ENCODE peak calls at places on chromosome 17, in eight cellular contexts. K is right lobe of liver, J is A549, T is suprapubic skin, U is stomach, V is tibial nerve, H is body of pancreas, O is Peyer's patch. A is an unnamed sample.

GRCh38 chr17:39667262-39668140 is 752 bp upstream of the PNMT start:
- DNase-seq in K (no peak), J (no peak), T (no peak), U (peak; percentile 57), V (no peak), H (peak; percentile 42), O (no peak), A (peak; percentile 33)

GRCh38 chr17:10171581-10171981 is 26.8 kb downstream of the GAS7 start:
- DNase-seq in K (no peak), J (no peak), T (no peak), U (no peak), V (no peak), H (no peak), O (no peak), A (no peak)

GRCh38 chr17:13597723-13598347 is 3.9 kb downstream of the HS3ST3A1 start:
- DNase-seq in K (no peak), J (peak; percentile 59), T (no peak), U (no peak), V (peak; percentile 18), H (no peak), O (no peak), A (peak; percentile 65)

GRCh38 chr17:42844761-42845555 is 578 bp downstream of the AOC2 start:
- DNase-seq in K (no peak), J (no peak), T (no peak), U (no peak), V (no peak), H (no peak), O (no peak), A (no peak)

GRCh38 chr17:78935419-78936323 is 10.5 kb upstream of the TIMP2 start:
- DNase-seq in K (no peak), J (peak; percentile 82), T (peak; percentile 91), U (peak; percentile 41), V (peak; percentile 77), H (peak; percentile 42), O (no peak), A (peak; percentile 73)

GRCh38 chr17:42895185-42895555 is 5.4 kb upstream of the G6PC1 start:
- DNase-seq in K (peak; percentile 68), J (peak; percentile 78), T (no peak), U (peak; percentile 72), V (peak; percentile 50), H (peak; percentile 90), O (no peak), A (peak; percentile 47)

GRCh38 chr17:77144227-77144626 is 3.5 kb downstream of the SEC14L1 start:
- DNase-seq in K (no peak), J (no peak), T (no peak), U (no peak), V (no peak), H (peak; percentile 48), O (no peak), A (no peak)

GRCh38 chr17:418421-418751 is 65.8 kb upstream of the RPH3AL start:
- DNase-seq in K (no peak), J (no peak), T (no peak), U (no peak), V (no peak), H (no peak), O (no peak), A (no peak)

GRCh38 chr17:48429638-48430586 is at the start of gene SKAP1:
- DNase-seq in K (peak; percentile 44), J (no peak), T (no peak), U (peak; percentile 49), V (no peak), H (peak; percentile 18), O (peak; percentile 58), A (no peak)

GRCh38 chr17:79691931-79692330 is 38.8 kb upstream of the ENPP7 start:
- DNase-seq in K (no peak), J (no peak), T (no peak), U (peak; percentile 37), V (peak; percentile 15), H (no peak), O (no peak), A (peak; percentile 60)

GRCh38 chr17:42679492-42680330 is 1.9 kb downstream of the CCR10 start:
- DNase-seq in K (peak; percentile 86), J (peak; percentile 92), T (no peak), U (peak; percentile 86), V (no peak), H (peak; percentile 85), O (peak; percentile 72), A (peak; percentile 79)

GRCh38 chr17:77470800-77471733 is 330.3 kb downstream of the SEC14L1 start:
- DNase-seq in K (no peak), J (peak; percentile 34), T (no peak), U (no peak), V (peak; percentile 48), H (no peak), O (no peak), A (no peak)

GRCh38 chr17:40793800-40794199 is 6.0 kb downstream of the KRT28 start:
- DNase-seq in K (no peak), J (no peak), T (no peak), U (no peak), V (no peak), H (no peak), O (no peak), A (no peak)

GRCh38 chr17:42387663-42388380 is 420 bp downstream of the STAT3 start:
- DNase-seq in K (peak; percentile 55), J (no peak), T (peak; percentile 82), U (peak; percentile 65), V (no peak), H (peak; percentile 72), O (peak; percentile 28), A (no peak)

GRCh38 chr17:81365601-81366585 is 29.4 kb upstream of the BAHCC1 start:
- DNase-seq in K (no peak), J (no peak), T (no peak), U (peak; percentile 95), V (no peak), H (peak; percentile 99), O (no peak), A (no peak)
- TF ChIP-seq POLR2A in K (no peak), J (no peak), T (no peak), U (no peak), V (no peak), H (peak; percentile 91), O (peak; percentile 69), A (no peak)

DNA sequence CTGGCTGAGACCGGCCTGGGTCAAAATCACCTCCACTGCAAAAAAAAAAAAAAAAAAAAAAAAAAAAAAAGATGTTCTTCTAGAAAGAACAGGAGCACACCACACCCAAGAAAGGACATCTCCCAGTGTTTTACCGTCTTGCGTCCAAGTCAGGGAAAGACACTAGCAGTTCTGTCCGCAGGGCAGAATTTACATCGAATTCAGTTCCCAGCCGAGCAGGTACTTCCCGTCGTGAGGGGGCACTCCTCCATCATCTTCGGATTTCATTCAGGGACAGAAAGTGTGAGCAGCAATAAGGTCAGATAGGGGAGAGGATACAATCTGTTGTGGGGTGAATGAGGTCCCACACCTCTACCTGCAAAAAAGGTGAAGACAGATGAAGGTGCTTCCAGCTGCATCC is 574.7 kb downstream of the KCNJ18 start:
- DNase-seq in K (no peak), J (no peak), T (peak; percentile 49), U (no peak), V (no peak), H (no peak), O (no peak), A (no peak)
- H3K9me3 ChIP-seq in K (peaks cover 5% of the 10 kb centered on the region), J (no peaks in the 10 kb centered on the region), T (peaks cover 4% of the 10 kb centered on the region), U (no peaks in the 10 kb centered on the region), V (no peaks in the 10 kb centered on the region), H (no peaks in the 10 kb centered on the region), O (no peaks in the 10 kb centered on the region), A (no peaks in the 10 kb centered on the region)

GRCh38 chr17:60676758-60677307 is 818 bp upstream of the BCAS3 start:
- DNase-seq in K (no peak), J (no peak), T (no peak), U (no peak), V (no peak), H (no peak), O (no peak), A (no peak)
- TF ChIP-seq POLR2A in K (no peak), J (peak; percentile 11), T (no peak), U (no peak), V (no peak), H (no peak), O (peak; percentile 72), A (no peak)

DNA sequence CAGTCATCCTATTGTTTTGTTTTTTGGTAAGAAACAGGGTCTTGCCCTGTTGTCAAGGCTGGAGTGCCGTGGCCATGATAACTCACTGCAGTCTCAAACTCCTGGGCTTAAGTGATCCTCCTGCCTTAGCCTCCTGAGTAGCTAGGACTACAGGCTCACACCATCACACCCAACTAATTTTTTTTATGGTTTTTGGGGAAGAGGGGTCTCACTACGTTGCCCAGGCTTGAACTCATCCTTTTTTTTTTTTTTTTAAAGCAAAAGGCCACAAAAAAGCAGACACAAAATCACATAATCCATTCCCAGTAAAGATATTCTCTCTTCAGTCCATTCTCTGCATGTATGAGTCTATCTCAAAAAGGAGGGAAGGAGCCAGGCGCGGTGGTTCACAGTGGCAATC is 5.5 kb downstream of the SPAG9 start:
- DNase-seq in K (no peak), J (no peak), T (no peak), U (no peak), V (no peak), H (no peak), O (no peak), A (no peak)
- H3K9me3 ChIP-seq in K (no peaks in the 10 kb centered on the region), J (no peaks in the 10 kb centered on the region), T (no peaks in the 10 kb centered on the region), U (no peaks in the 10 kb centered on the region), V (no peaks in the 10 kb centered on the region), H (no peaks in the 10 kb centered on the region), O (no peaks in the 10 kb centered on the region), A (no peaks in the 10 kb centered on the region)

GRCh38 chr17:16569358-16569712 is 331 bp upstream of the ZNF287 start:
- DNase-seq in K (no peak), J (no peak), T (no peak), U (no peak), V (no peak), H (no peak), O (no peak), A (no peak)

GRCh38 chr17:16573466-16573865 is 4.5 kb upstream of the ZNF287 start:
- DNase-seq in K (no peak), J (no peak), T (no peak), U (no peak), V (no peak), H (no peak), O (no peak), A (no peak)

GRCh38 chr17:16568541-16569357 is at the start of gene ZNF287:
- DNase-seq in K (peak; percentile 86), J (peak; percentile 90), T (peak; percentile 97), U (peak; percentile 96), V (peak; percentile 93), H (peak; percentile 96), O (peak; percentile 93), A (peak; percentile 98)
- TF ChIP-seq POLR2A in K (peak; percentile 15), J (peak; percentile 47), T (no peak), U (no peak), V (peak; percentile 22), H (no peak), O (no peak), A (no peak)

A was measured in testis.